ENCODE peak calls at places on chromosomes 1 and 21, in six cellular contexts. Q, R, A, F, V and T are unnamed samples.

GRCh38 chr1:202156590-202156989 is 3.8 kb downstream of the PTPN7 start:
- DNase-seq in R (no peak), Q (no peak), A (no peak), V (no peak), F (no peak), T (no peak)

GRCh38 chr1:225670356-225670755 is 17.4 kb upstream of the ENAH start:
- DNase-seq in V (no peak), R (peak), Q (no peak), F (no peak), A (no peak), T (no peak)

GRCh38 chr1:59055908-59056719 is 240.8 kb upstream of the FGGY start:
- DNase-seq in Q (no peak), A (peak), V (no peak), F (no peak), R (no peak), T (no peak)

GRCh38 chr21:43267391-43268085 is 98.7 kb downstream of the CRYAA start:
- DNase-seq in F (no peak), V (no peak), A (no peak), R (no peak), Q (no peak), T (no peak)

GRCh38 chr21:36075171-36075570 is 5.3 kb downstream of the CBR1 start:
- DNase-seq in V (no peak), A (no peak), Q (no peak), F (no peak), R (no peak), T (no peak)

GRCh38 chr21:34131586-34131985 is 58.2 kb downstream of the MRPS6 start:
- DNase-seq in F (no peak), V (no peak), A (no peak), R (no peak), Q (no peak), T (no peak)

GRCh38 chr1:910881-911721 is 12.6 kb upstream of the SAMD11 start:
- DNase-seq in A (peak), F (peak), Q (peak), R (peak), V (no peak), T (no peak)

GRCh38 chr1:206030714-206031113 is 7.0 kb upstream of the CTSE start:
- DNase-seq in V (peak), Q (peak), A (peak), R (peak), F (peak), T (peak)

GRCh38 chr1:98323906-98324358 is 337.6 kb upstream of the SNX7 start:
- DNase-seq in Q (peak), V (no peak), F (peak), R (peak), A (no peak), T (no peak)

GRCh38 chr1:200929530-200930278 is 35.0 kb downstream of the INAVA start:
- DNase-seq in V (no peak), A (no peak), Q (no peak), F (no peak), R (no peak), T (no peak)

GRCh38 chr1:76494807-76495206 is 372.5 kb upstream of the ST6GALNAC5 start:
- DNase-seq in A (no peak), R (no peak), Q (no peak), F (no peak), V (no peak), T (no peak)